ENCODE peak calls at places on chromosome 7, in four cellular contexts. One of them, this sample, is unnamed.

GRCh38 chr7:66505531-66506451 is 122.9 kb upstream of the KCTD7 start:
- DNase-seq in HepG2: no peak
- DNase-seq in K562: no peak
- DNase-seq in GM12878: no peak
- DNase-seq in this sample: no peak

GRCh38 chr7:140989068-140989467 is 25.7 kb downstream of the MRPS33 start:
- DNase-seq in HepG2: peak; percentile 61
- DNase-seq in K562: no peak
- DNase-seq in GM12878: no peak
- DNase-seq in this sample: no peak

GRCh38 chr7:18976715-18977466 is 140.5 kb downstream of the TWIST1 start:
- DNase-seq in HepG2: no peak
- DNase-seq in K562: no peak
- DNase-seq in GM12878: no peak
- DNase-seq in this sample: no peak

GRCh38 chr7:100120518-100121085 is 1.2 kb downstream of the CNPY4 start:
- DNase-seq in HepG2: no peak
- DNase-seq in K562: peak; percentile 50
- DNase-seq in GM12878: no peak
- DNase-seq in this sample: no peak

GRCh38 chr7:30162622-30163124 is 27.9 kb downstream of the MTURN start:
- DNase-seq in HepG2: peak; percentile 84
- DNase-seq in K562: no peak
- DNase-seq in GM12878: no peak
- DNase-seq in this sample: peak; percentile 28

GRCh38 chr7:90401989-90402388 is 1.3 kb upstream of the CLDN12 start:
- DNase-seq in HepG2: no peak
- DNase-seq in K562: peak; percentile 17
- DNase-seq in GM12878: no peak
- DNase-seq in this sample: no peak

GRCh38 chr7:151650161-151650560 is 130.5 kb upstream of the RHEB start:
- DNase-seq in HepG2: no peak
- DNase-seq in K562: no peak
- DNase-seq in GM12878: no peak
- DNase-seq in this sample: no peak

GRCh38 chr7:134351424-134351823 is 34.7 kb upstream of the SLC35B4 start:
- DNase-seq in HepG2: no peak
- DNase-seq in K562: no peak
- DNase-seq in GM12878: no peak
- DNase-seq in this sample: no peak

GRCh38 chr7:130917669-130918128 is 183.7 kb upstream of the KLF14 start:
- DNase-seq in HepG2: no peak
- DNase-seq in K562: peak; percentile 50
- DNase-seq in GM12878: no peak
- DNase-seq in this sample: no peak

GRCh38 chr7:156892821-156893706 is at the start of gene LMBR1:
- DNase-seq in HepG2: peak; percentile 83
- DNase-seq in K562: peak; percentile 98
- DNase-seq in GM12878: peak; percentile 80
- DNase-seq in this sample: peak; percentile 96

GRCh38 chr7:96118449-96119001 is 203.4 kb downstream of the SLC25A13 start:
- DNase-seq in HepG2: no peak
- DNase-seq in K562: peak; percentile 16
- DNase-seq in GM12878: no peak
- DNase-seq in this sample: no peak

GRCh38 chr7:88105231-88105630 is 114.6 kb downstream of the SRI start:
- DNase-seq in HepG2: peak; percentile 44
- DNase-seq in K562: no peak
- DNase-seq in GM12878: no peak
- DNase-seq in this sample: no peak

GRCh38 chr7:111855161-111855841 is 293.0 kb upstream of the IMMP2L start:
- DNase-seq in HepG2: peak; percentile 21
- DNase-seq in K562: peak; percentile 40
- DNase-seq in GM12878: peak; percentile 2
- DNase-seq in this sample: peak; percentile 23

GRCh38 chr7:113087278-113087998 is 811 bp upstream of the GPR85 start:
- DNase-seq in HepG2: peak; percentile 1
- DNase-seq in K562: peak; percentile 88
- DNase-seq in GM12878: no peak
- DNase-seq in this sample: peak; percentile 10

GRCh38 chr7:134420509-134421125 is 38.3 kb downstream of the AKR1B1 start:
- DNase-seq in HepG2: peak; percentile 61
- DNase-seq in K562: peak; percentile 74
- DNase-seq in GM12878: no peak
- DNase-seq in this sample: peak; percentile 92

GRCh38 chr7:521221-522070 is 1.8 kb upstream of the PDGFA start:
- DNase-seq in HepG2: no peak
- DNase-seq in K562: peak; percentile 71
- DNase-seq in GM12878: no peak
- DNase-seq in this sample: peak; percentile 55

GRCh38 chr7:77419102-77419501 is 3.0 kb upstream of the GSAP start:
- DNase-seq in HepG2: no peak
- DNase-seq in K562: no peak
- DNase-seq in GM12878: no peak
- DNase-seq in this sample: no peak

GRCh38 chr7:143395187-143396149 is 13.2 kb downstream of the EPHA1 start:
- DNase-seq in HepG2: peak; percentile 85
- DNase-seq in K562: peak; percentile 50
- DNase-seq in GM12878: no peak
- DNase-seq in this sample: no peak
- TF ChIP-seq REST in HepG2: no peak
- TF ChIP-seq REST in K562: no peak
- TF ChIP-seq REST in GM12878: no peak
- TF ChIP-seq REST in this sample: no peak

GRCh38 chr7:4204530-4205165 is 477.4 kb upstream of the FOXK1 start:
- DNase-seq in HepG2: no peak
- DNase-seq in K562: no peak
- DNase-seq in GM12878: no peak
- DNase-seq in this sample: no peak
- TF ChIP-seq HDAC2 in HepG2: no peak
- TF ChIP-seq HDAC2 in K562: no peak
- TF ChIP-seq HDAC2 in GM12878: no peak
- TF ChIP-seq HDAC2 in this sample: no peak

GRCh38 chr7:69871213-69871885 is 273.1 kb downstream of the AUTS2 start:
- DNase-seq in HepG2: no peak
- DNase-seq in K562: no peak
- DNase-seq in GM12878: no peak
- DNase-seq in this sample: peak; percentile 60
- TF ChIP-seq REST in HepG2: no peak
- TF ChIP-seq REST in K562: no peak
- TF ChIP-seq REST in GM12878: no peak
- TF ChIP-seq REST in this sample: no peak

DNA sequence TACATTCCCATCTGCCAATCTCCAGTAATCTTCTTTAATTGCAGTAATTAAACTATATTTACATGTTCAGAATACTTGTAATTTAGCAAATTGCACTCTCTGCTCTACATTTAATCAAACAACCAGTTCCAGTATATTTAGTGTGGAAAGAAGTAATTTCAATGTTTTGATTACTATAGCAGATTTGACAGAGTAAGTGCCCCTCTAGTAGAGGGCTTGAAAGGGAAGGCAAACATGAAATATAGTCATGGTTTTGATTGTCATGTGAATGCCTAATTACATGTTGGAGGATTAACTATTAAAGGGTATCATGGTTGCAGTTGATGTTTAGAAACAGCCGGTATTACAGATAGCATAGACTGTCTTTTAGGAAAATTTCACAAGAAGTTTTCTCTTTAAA is 739.8 kb downstream of the AUTS2 start:
- DNase-seq in HepG2: no peak
- DNase-seq in K562: no peak
- DNase-seq in GM12878: no peak
- DNase-seq in this sample: no peak
- TF ChIP-seq HDAC2 in HepG2: no peak
- TF ChIP-seq HDAC2 in K562: no peak
- TF ChIP-seq HDAC2 in GM12878: no peak
- TF ChIP-seq HDAC2 in this sample: no peak

This sample was measured in A549.